ENCODE peak calls at places on chromosomes 12 and 14, in six cellular contexts. C is transverse colon, E is endothelial cell of umbilical vein, Q is osteocyte, Y is choroid plexus epithelial cell, V is progenitor cell of endocrine pancreas. W is an unnamed sample.

GRCh38 chr12:6091786-6092566 is 32.5 kb downstream of the VWF start:
- DNase-seq in C (no peak), E (no peak), Q (no peak), Y (no peak), V (no peak), W (no peak)

GRCh38 chr12:81161680-81162079 is 83.8 kb downstream of the ACSS3 start:
- DNase-seq in C (no peak), E (no peak), Q (no peak), Y (no peak), V (no peak), W (no peak)

GRCh38 chr14:24113379-24113800 is 1.2 kb upstream of the DCAF11 start:
- DNase-seq in C (no peak), E (no peak), Q (no peak), Y (no peak), V (no peak), W (no peak)

GRCh38 chr14:98633380-98633779 is 638.6 kb downstream of the BCL11B start:
- DNase-seq in C (peak; percentile 8), E (no peak), Q (no peak), Y (no peak), V (no peak), W (no peak)

GRCh38 chr12:28893365-28893764 is 255.7 kb upstream of the FAR2 start:
- DNase-seq in C (no peak), E (peak; percentile 45), Q (no peak), Y (peak; percentile 47), V (no peak), W (no peak)

GRCh38 chr12:122182887-122183587 is at the start of gene LRRC43:
- DNase-seq in C (peak; percentile 41), E (peak; percentile 36), Q (no peak), Y (peak; percentile 28), V (peak; percentile 61), W (peak; percentile 60)

GRCh38 chr12:21933656-21934055 is 7.6 kb downstream of the ABCC9 start:
- DNase-seq in C (no peak), E (no peak), Q (no peak), Y (no peak), V (no peak), W (no peak)

GRCh38 chr14:44453433-44454171 is 53.5 kb downstream of the FSCB start:
- DNase-seq in C (no peak), E (no peak), Q (no peak), Y (no peak), V (no peak), W (no peak)

GRCh38 chr14:50027797-50028196 is 88.6 kb downstream of the VCPKMT start:
- DNase-seq in C (no peak), E (no peak), Q (no peak), Y (no peak), V (no peak), W (no peak)

GRCh38 chr14:53842938-53843337 is 113.7 kb downstream of the BMP4 start:
- DNase-seq in C (no peak), E (peak; percentile 75), Q (no peak), Y (peak; percentile 62), V (no peak), W (no peak)

GRCh38 chr14:66624319-66624937 is 116.5 kb downstream of the GPHN start:
- DNase-seq in C (peak; percentile 35), E (peak; percentile 71), Q (no peak), Y (peak; percentile 85), V (peak; percentile 16), W (no peak)

GRCh38 chr14:58298880-58299664 is 717 bp downstream of the ARID4A start:
- DNase-seq in C (peak; percentile 45), E (peak; percentile 18), Q (no peak), Y (no peak), V (peak; percentile 21), W (peak; percentile 50)

GRCh38 chr14:26427059-26427458 is 170.8 kb downstream of the NOVA1 start:
- DNase-seq in C (no peak), E (peak; percentile 58), Q (no peak), Y (peak; percentile 13), V (no peak), W (no peak)

GRCh38 chr12:104482748-104483147 is 26.0 kb downstream of the CHST11 start:
- DNase-seq in C (no peak), E (no peak), Q (no peak), Y (no peak), V (no peak), W (no peak)

GRCh38 chr12:77189463-77189862 is 124.1 kb upstream of the E2F7 start:
- DNase-seq in C (no peak), E (no peak), Q (no peak), Y (peak; percentile 86), V (no peak), W (no peak)

GRCh38 chr14:87522575-87522974 is 470.4 kb downstream of the GALC start:
- DNase-seq in C (no peak), E (no peak), Q (no peak), Y (no peak), V (no peak), W (no peak)

GRCh38 chr12:128570191-128571065 is 253.3 kb downstream of the SLC15A4 start:
- DNase-seq in C (peak; percentile 14), E (no peak), Q (no peak), Y (no peak), V (no peak), W (peak; percentile 22)

GRCh38 chr12:17342381-17342961 is 736.5 kb upstream of the LMO3 start:
- DNase-seq in C (no peak), E (no peak), Q (no peak), Y (no peak), V (no peak), W (no peak)

GRCh38 chr14:64705406-64706118 is 1.3 kb downstream of the PLEKHG3 start:
- DNase-seq in C (no peak), E (no peak), Q (no peak), Y (no peak), V (no peak), W (peak; percentile 40)

GRCh38 chr12:2311001-2311778 is 258.4 kb downstream of the CACNA1C start:
- DNase-seq in C (no peak), E (no peak), Q (no peak), Y (peak; percentile 16), V (no peak), W (no peak)

GRCh38 chr12:46892887-46893286 is 67.1 kb upstream of the SLC38A4 start:
- DNase-seq in C (no peak), E (no peak), Q (no peak), Y (no peak), V (no peak), W (no peak)

GRCh38 chr12:63782466-63782865 is 2.8 kb downstream of the RXYLT1 start:
- DNase-seq in C (no peak), E (no peak), Q (no peak), Y (no peak), V (no peak), W (no peak)

GRCh38 chr14:29069228-29069627 is 302.6 kb downstream of the FOXG1 start:
- DNase-seq in C (no peak), E (no peak), Q (no peak), Y (no peak), V (no peak), W (no peak)

GRCh38 chr12:22130671-22131070 is 84.7 kb downstream of the CMAS start:
- DNase-seq in C (no peak), E (no peak), Q (no peak), Y (no peak), V (no peak), W (no peak)

GRCh38 chr12:85877459-85877858 is 3.4 kb downstream of the NTS start:
- DNase-seq in C (no peak), E (no peak), Q (no peak), Y (no peak), V (no peak), W (no peak)

GRCh38 chr14:72836085-72836484 is 57.8 kb downstream of the DPF3 start:
- DNase-seq in C (no peak), E (no peak), Q (no peak), Y (no peak), V (no peak), W (no peak)

GRCh38 chr14:89720741-89721315 is 233.7 kb downstream of the EFCAB11 start:
- DNase-seq in C (peak; percentile 43), E (no peak), Q (peak; percentile 60), Y (no peak), V (no peak), W (peak; percentile 66)

GRCh38 chr12:11228268-11228879 is 41.1 kb downstream of the PRB3 start:
- DNase-seq in C (peak; percentile 37), E (peak; percentile 73), Q (no peak), Y (peak; percentile 83), V (peak; percentile 57), W (no peak)
- TF ChIP-seq CTCF in C (peak; percentile 42), E (peak; percentile 84), Q (peak; percentile 59), Y (peak; percentile 94), V (peak; percentile 97), W (no peak)

GRCh38 chr14:56118611-56119181 is 485 bp downstream of the PELI2 start:
- DNase-seq in C (peak; percentile 26), E (peak; percentile 7), Q (peak; percentile 85), Y (no peak), V (peak; percentile 15), W (peak; percentile 49)

GRCh38 chr14:56112781-56113180 is 5.4 kb upstream of the PELI2 start:
- DNase-seq in C (no peak), E (no peak), Q (no peak), Y (no peak), V (no peak), W (no peak)

GRCh38 chr14:56117765-56118610 is at the start of gene PELI2:
- DNase-seq in C (peak; percentile 81), E (peak; percentile 64), Q (peak; percentile 92), Y (peak; percentile 71), V (peak; percentile 77), W (peak; percentile 84)

GRCh38 chr14:56116128-56116900 is 1.9 kb upstream of the PELI2 start:
- DNase-seq in C (no peak), E (peak; percentile 23), Q (no peak), Y (no peak), V (no peak), W (no peak)

DNA sequence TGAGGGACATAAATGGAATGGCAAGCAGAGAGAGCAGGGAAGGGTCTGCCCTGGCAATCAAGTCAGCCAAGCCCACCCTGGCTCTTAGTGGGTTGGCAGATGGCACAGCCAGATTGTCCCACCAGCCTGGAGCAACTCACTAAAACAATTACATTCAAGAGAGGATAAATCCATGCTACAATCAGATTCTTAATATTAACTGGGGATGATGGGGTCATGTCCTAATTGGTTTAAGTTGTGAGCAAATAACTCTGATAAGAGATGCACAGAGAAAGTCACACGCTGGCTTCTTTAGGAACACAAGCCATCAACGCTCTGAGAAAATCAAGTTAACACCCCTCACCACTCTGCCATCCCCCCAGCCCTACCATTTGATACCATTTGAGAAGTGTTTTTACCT is 2.7 kb upstream of the PELI2 start:
- DNase-seq in C (no peak), E (no peak), Q (no peak), Y (no peak), V (no peak), W (no peak)
- TF ChIP-seq CTCF in C (no peak), E (no peak), Q (no peak), Y (no peak), V (no peak), W (no peak)

GRCh38 chr14:100662850-100663527 is 63.7 kb upstream of the DLK1 start:
- DNase-seq in C (peak; percentile 75), E (peak; percentile 66), Q (no peak), Y (peak; percentile 76), V (peak; percentile 56), W (peak; percentile 57)
- TF ChIP-seq CTCF in C (peak; percentile 95), E (peak; percentile 96), Q (peak; percentile 92), Y (peak; percentile 87), V (peak; percentile 96), W (peak; percentile 98)

DNA sequence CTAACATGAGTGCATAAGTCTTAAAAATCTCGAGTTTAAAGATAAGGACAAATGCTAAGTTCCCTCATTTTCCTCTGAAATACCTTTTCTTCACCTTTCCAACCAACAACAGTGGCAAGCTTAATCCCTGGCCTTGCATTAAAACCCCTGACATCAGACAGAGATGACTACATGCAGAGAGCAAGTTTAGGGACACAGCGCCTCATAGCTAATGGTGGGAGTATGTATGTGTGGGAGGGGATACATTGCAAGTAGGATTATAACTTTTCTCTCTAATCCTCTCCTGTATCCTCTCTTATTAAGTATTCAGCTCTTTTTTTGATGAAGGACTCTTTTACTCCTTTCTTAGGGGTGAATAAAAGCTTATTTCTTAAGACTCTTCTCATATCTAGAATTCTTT is 547.1 kb downstream of the CCER1 start:
- DNase-seq in C (no peak), E (peak; percentile 6), Q (no peak), Y (peak; percentile 3), V (no peak), W (no peak)
- TF ChIP-seq CTCF in C (no peak), E (no peak), Q (peak; percentile 18), Y (peak; percentile 8), V (no peak), W (no peak)

W was measured in natural killer cell.